ENCODE peak calls at places on chromosome 17, in ten cellular contexts. E is thyroid gland; F is right atrium auricular region; I is neural progenitor cell; D is heart left ventricle; R is brain microvascular endothelial cell; H is DND-41; Y is GM23248; M is CD4-positive, alpha-beta T cell; N is AG04450. S is an unnamed sample.

GRCh38 chr17:66304304-66305174 is 2.1 kb downstream of the PRKCA start:
- DNase-seq in N (no peak), E (no peak), H (peak; percentile 50), R (no peak), I (peak; percentile 64), M (no peak), F (no peak), D (no peak), Y (peak; percentile 24), S (no peak)

GRCh38 chr17:78884148-78884870 is 18.7 kb downstream of the CEP295NL start:
- DNase-seq in N (no peak), Y (peak; percentile 55), M (no peak), F (no peak), H (no peak), R (no peak), E (no peak), I (peak; percentile 41), D (no peak), S (no peak)

GRCh38 chr17:47717845-47718621 is 15.0 kb upstream of the TBX21 start:
- DNase-seq in I (no peak), R (no peak), D (no peak), H (peak; percentile 48), F (no peak), Y (peak; percentile 38), M (no peak), E (no peak), N (no peak), S (no peak)

GRCh38 chr17:82544431-82545070 is 25.0 kb downstream of the FOXK2 start:
- DNase-seq in M (no peak), F (no peak), E (no peak), Y (no peak), N (no peak), H (no peak), I (no peak), D (peak; percentile 56), R (no peak), S (no peak)

GRCh38 chr17:33816842-33817241 is 438.2 kb upstream of the CCL2 start:
- DNase-seq in N (no peak), E (no peak), Y (no peak), I (no peak), M (no peak), R (no peak), D (no peak), H (no peak), F (no peak), S (no peak)

GRCh38 chr17:21129023-21129681 is 2.4 kb downstream of the DHRS7B start:
- DNase-seq in H (no peak), M (no peak), I (no peak), D (no peak), Y (peak; percentile 84), R (peak; percentile 43), F (no peak), N (peak; percentile 26), E (peak; percentile 39), S (no peak)

GRCh38 chr17:82085931-82086764 is 11.9 kb downstream of the FASN start:
- DNase-seq in Y (no peak), H (no peak), N (no peak), I (no peak), R (no peak), E (no peak), D (no peak), M (no peak), F (no peak), S (no peak)

GRCh38 chr17:7854851-7855642 is at the start of gene TMEM88:
- DNase-seq in D (peak; percentile 60), I (peak; percentile 96), E (no peak), F (no peak), Y (peak; percentile 31), H (no peak), N (no peak), M (no peak), R (no peak), S (no peak)

DNA sequence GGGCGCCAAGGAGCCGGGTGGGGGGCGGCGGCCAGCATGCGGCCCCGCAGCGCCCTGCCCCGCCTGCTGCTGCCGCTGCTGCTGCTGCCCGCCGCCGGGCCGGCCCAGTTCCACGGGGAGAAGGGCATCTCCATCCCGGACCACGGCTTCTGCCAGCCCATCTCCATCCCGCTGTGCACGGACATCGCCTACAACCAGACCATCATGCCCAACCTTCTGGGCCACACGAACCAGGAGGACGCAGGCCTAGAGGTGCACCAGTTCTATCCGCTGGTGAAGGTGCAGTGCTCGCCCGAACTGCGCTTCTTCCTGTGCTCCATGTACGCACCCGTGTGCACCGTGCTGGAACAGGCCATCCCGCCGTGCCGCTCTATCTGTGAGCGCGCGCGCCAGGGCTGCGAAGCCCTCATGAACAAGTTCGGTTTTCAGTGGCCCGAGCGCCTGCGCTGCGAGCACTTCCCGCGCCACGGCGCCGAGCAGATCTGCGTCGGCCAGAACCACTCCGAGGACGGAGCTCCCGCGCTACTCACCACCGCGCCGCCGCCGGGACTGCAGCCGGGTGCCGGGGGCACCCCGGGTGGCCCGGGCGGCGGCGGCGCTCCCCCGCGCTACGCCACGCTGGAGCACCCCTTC is 485 bp downstream of the FZD2 start:
- DNase-seq in H (no peak), I (peak; percentile 79), N (no peak), D (peak; percentile 47), E (peak; percentile 56), Y (peak; percentile 85), R (peak; percentile 55), F (no peak), M (no peak), S (peak; percentile 49)
- H3K27ac ChIP-seq in H (no peak overlapping the region), I (peak overlapping the region; percentile 99), N (peak overlapping the region; percentile 61), D (peak overlapping the region; percentile 91), E (no peak overlapping the region), Y (peak overlapping the region; percentile 9), R (no peak overlapping the region), F (peak overlapping the region; percentile 87), M (no peak overlapping the region), S (no peak overlapping the region)

GRCh38 chr17:42051645-42052044 is 1.2 kb upstream of the C17orf113 start:
- DNase-seq in I (no peak), D (no peak), Y (no peak), F (no peak), R (no peak), E (no peak), M (no peak), N (no peak), H (no peak), S (no peak)

GRCh38 chr17:42047343-42047742 is 3.1 kb downstream of the C17orf113 start:
- DNase-seq in Y (no peak), I (no peak), F (no peak), R (no peak), E (no peak), M (no peak), D (no peak), H (no peak), N (no peak), S (no peak)

GRCh38 chr17:42051013-42051400 is 606 bp upstream of the C17orf113 start:
- DNase-seq in H (no peak), N (no peak), F (no peak), M (no peak), I (no peak), R (no peak), Y (no peak), D (no peak), E (no peak), S (no peak)

GRCh38 chr17:42050360-42051012 is at the start of gene C17orf113:
- DNase-seq in R (peak; percentile 3), D (peak; percentile 63), H (no peak), N (no peak), M (peak; percentile 9), Y (peak; percentile 55), E (peak; percentile 74), I (peak; percentile 88), F (no peak), S (peak; percentile 35)

DNA sequence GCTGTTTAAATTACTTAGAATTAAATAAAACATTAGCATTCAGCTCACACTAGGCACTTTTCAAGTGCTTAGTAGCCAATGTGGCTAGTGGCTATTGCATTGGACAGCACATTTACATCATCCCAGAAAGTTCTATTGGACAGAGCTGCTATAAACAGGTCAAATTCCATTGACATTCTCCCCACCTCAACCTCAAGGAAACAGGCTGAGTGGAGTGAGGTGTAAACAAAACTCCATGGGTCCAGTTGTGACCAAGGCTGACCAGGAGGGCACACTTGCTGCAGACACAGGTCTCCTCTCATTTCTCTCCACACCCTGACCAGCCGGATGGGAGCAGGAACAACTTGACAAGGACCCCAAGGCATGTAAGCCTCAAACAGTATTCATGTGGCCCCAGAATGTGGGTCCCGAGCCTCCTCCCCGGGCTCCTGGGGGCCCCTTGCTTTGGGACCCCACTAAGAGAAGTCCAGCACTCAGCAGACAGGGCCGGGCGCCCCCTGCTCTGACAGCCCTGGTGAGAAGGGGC is 504 bp downstream of the C17orf113 start:
- DNase-seq in N (no peak), I (no peak), H (no peak), R (no peak), M (no peak), E (peak; percentile 16), Y (no peak), D (no peak), F (no peak), S (no peak)
- H3K27ac ChIP-seq in N (no peak overlapping the region), I (no peak overlapping the region), H (no peak overlapping the region), R (no peak overlapping the region), M (no peak overlapping the region), E (peak overlapping the region; percentile 21), Y (no peak overlapping the region), D (peak overlapping the region; percentile 56), F (peak overlapping the region; percentile 51), S (no peak overlapping the region)

GRCh38 chr17:76986318-76986717 is 118.1 kb downstream of the MGAT5B start:
- DNase-seq in D (no peak), M (no peak), F (no peak), Y (no peak), E (no peak), R (no peak), I (peak; percentile 41), H (no peak), N (no peak), S (no peak)

GRCh38 chr17:76982408-76983074 is 114.3 kb downstream of the MGAT5B start:
- DNase-seq in E (no peak), I (no peak), H (peak; percentile 33), M (peak; percentile 16), D (no peak), F (no peak), N (no peak), Y (no peak), R (no peak), S (peak; percentile 12)

GRCh38 chr17:76983431-76983830 is 115.2 kb downstream of the MGAT5B start:
- DNase-seq in N (no peak), I (no peak), E (no peak), Y (no peak), F (no peak), M (no peak), D (no peak), H (no peak), R (no peak), S (no peak)

GRCh38 chr17:76981545-76982295 is 113.5 kb downstream of the MGAT5B start:
- DNase-seq in F (no peak), I (peak; percentile 88), D (no peak), N (no peak), E (no peak), Y (no peak), M (no peak), H (no peak), R (no peak), S (no peak)

DNA sequence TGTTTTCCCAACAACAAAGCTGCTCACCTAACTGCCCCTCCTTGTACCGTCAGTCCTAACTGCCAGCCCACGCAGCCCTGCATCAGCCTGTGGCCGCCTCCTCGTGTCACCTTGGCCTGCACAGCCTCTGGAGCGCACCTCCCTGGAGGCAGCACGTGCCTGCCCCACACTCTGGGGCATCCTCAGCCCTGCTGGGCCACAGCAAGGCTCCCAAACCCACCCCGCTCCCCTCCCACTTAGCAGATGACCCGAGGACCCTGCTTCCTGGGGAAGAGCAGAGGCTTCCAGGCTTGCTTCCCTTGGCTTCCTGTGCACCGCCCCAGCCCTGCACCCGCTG is 114.8 kb downstream of the MGAT5B start:
- DNase-seq in H (no peak), I (no peak), N (no peak), M (no peak), D (no peak), R (no peak), F (no peak), Y (no peak), E (no peak), S (no peak)
- H3K27ac ChIP-seq in H (no peak overlapping the region), I (no peak overlapping the region), N (no peak overlapping the region), M (no peak overlapping the region), D (no peak overlapping the region), R (no peak overlapping the region), F (no peak overlapping the region), Y (no peak overlapping the region), E (no peak overlapping the region), S (no peak overlapping the region)

GRCh38 chr17:74868251-74868907 is 4.4 kb downstream of the FDXR start:
- DNase-seq in I (no peak), Y (no peak), E (no peak), N (no peak), F (no peak), D (no peak), M (no peak), H (no peak), R (no peak), S (no peak)

GRCh38 chr17:74871329-74872076 is 1.3 kb downstream of the FDXR start:
- DNase-seq in E (no peak), N (no peak), I (no peak), D (no peak), Y (no peak), H (no peak), R (no peak), F (no peak), M (no peak), S (no peak)

GRCh38 chr17:74866198-74866835 is 6.5 kb downstream of the FDXR start:
- DNase-seq in D (no peak), I (no peak), F (no peak), N (no peak), Y (no peak), E (no peak), R (no peak), H (no peak), M (no peak), S (no peak)

GRCh38 chr17:74870512-74870911 is 2.3 kb downstream of the FDXR start:
- DNase-seq in N (no peak), I (no peak), E (peak; percentile 39), Y (peak; percentile 73), F (no peak), D (no peak), M (no peak), H (no peak), R (peak; percentile 33), S (no peak)

DNA sequence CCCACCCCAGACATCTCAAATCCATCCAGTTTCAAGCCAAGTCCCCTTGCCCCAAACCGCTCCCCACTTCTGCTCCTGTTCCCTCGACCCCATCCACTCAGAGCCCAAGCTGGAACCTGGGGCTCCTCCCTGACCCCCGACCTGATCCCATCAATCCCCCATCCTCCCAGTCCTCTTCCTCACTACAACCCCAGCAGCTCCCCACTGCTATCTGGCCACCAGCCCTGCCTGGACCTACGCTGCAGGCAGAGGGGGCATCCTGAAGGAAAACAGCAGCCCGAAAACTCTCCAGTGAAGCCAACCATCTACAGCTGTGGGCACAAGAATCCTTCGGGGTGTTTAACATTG is 3.9 kb downstream of the FDXR start:
- DNase-seq in I (no peak), D (no peak), Y (no peak), N (no peak), F (no peak), H (no peak), E (no peak), M (no peak), R (no peak), S (no peak)
- H3K27ac ChIP-seq in I (no peak overlapping the region), D (no peak overlapping the region), Y (no peak overlapping the region), N (no peak overlapping the region), F (no peak overlapping the region), H (no peak overlapping the region), E (no peak overlapping the region), M (no peak overlapping the region), R (no peak overlapping the region), S (no peak overlapping the region)